ENCODE peak calls at places on chromosome 1, in ten cellular contexts. B, A, V, O, Z, T, C, H, D and Y are unnamed samples.

GRCh38 chr1:100538935-100539835 is 1.2 kb downstream of the GPR88 start:
- DNase-seq in B (peak), A (no peak), V (peak), O (peak), Z (peak), T (peak), C (no peak), H (peak), D (no peak), Y (peak)

GRCh38 chr1:10510520-10511493 is 36.1 kb downstream of the PEX14 start:
- DNase-seq in B (no peak), A (peak), V (no peak), O (no peak), Z (peak), T (no peak), C (peak), H (no peak), D (peak), Y (no peak)

GRCh38 chr1:100585774-100586173 is 47.8 kb downstream of the GPR88 start:
- DNase-seq in B (no peak), A (no peak), V (no peak), O (no peak), Z (peak), T (no peak), C (no peak), H (no peak), D (no peak), Y (no peak)

GRCh38 chr1:184596950-184597651 is 157.6 kb downstream of the EDEM3 start:
- DNase-seq in B (no peak), A (no peak), V (no peak), O (no peak), Z (no peak), T (no peak), C (no peak), H (no peak), D (no peak), Y (peak)

GRCh38 chr1:50681931-50682330 is 258.7 kb upstream of the DMRTA2 start:
- DNase-seq in B (no peak), A (no peak), V (no peak), O (no peak), Z (peak), T (no peak), C (no peak), H (no peak), D (no peak), Y (no peak)

GRCh38 chr1:1213919-1214599 is at the start of gene TNFRSF4:
- DNase-seq in B (no peak), A (no peak), V (no peak), O (no peak), Z (no peak), T (no peak), C (no peak), H (no peak), D (no peak), Y (no peak)

GRCh38 chr1:231192620-231193163 is 30.8 kb downstream of the TRIM67 start:
- DNase-seq in B (peak), A (no peak), V (no peak), O (no peak), Z (no peak), T (peak), C (peak), H (no peak), D (no peak), Y (no peak)

GRCh38 chr1:114558548-114558947 is 22.9 kb downstream of the BCAS2 start:
- DNase-seq in B (no peak), A (no peak), V (no peak), O (no peak), Z (peak), T (no peak), C (no peak), H (no peak), D (no peak), Y (peak)

GRCh38 chr1:152479792-152480595 is 30.6 kb upstream of the LCE5A start:
- DNase-seq in B (no peak), A (no peak), V (peak), O (no peak), Z (peak), T (peak), C (no peak), H (no peak), D (no peak), Y (no peak)

GRCh38 chr1:156284112-156284511 is at the start of gene TMEM79:
- DNase-seq in B (no peak), A (no peak), V (peak), O (no peak), Z (no peak), T (no peak), C (no peak), H (no peak), D (no peak), Y (no peak)

GRCh38 chr1:153483776-153484175 is 23.3 kb upstream of the S100A7 start:
- DNase-seq in B (no peak), A (no peak), V (peak), O (peak), Z (no peak), T (no peak), C (no peak), H (no peak), D (no peak), Y (peak)

GRCh38 chr1:244515680-244516079 is 54.6 kb downstream of the CATSPERE start:
- DNase-seq in B (no peak), A (no peak), V (no peak), O (no peak), Z (no peak), T (no peak), C (no peak), H (no peak), D (no peak), Y (no peak)

GRCh38 chr1:12150456-12151200 is 16.2 kb upstream of the TNFRSF1B start:
- DNase-seq in B (no peak), A (no peak), V (no peak), O (no peak), Z (no peak), T (no peak), C (no peak), H (no peak), D (no peak), Y (no peak)

GRCh38 chr1:15620890-15621682 is 3.8 kb downstream of the DDI2 start:
- DNase-seq in B (no peak), A (no peak), V (no peak), O (no peak), Z (no peak), T (no peak), C (no peak), H (no peak), D (no peak), Y (no peak)

GRCh38 chr1:204742676-204743075 is 57.1 kb upstream of the LRRN2 start:
- DNase-seq in B (no peak), A (no peak), V (no peak), O (no peak), Z (no peak), T (no peak), C (no peak), H (no peak), D (no peak), Y (no peak)

GRCh38 chr1:113675299-113675698 is 84.0 kb downstream of the PHTF1 start:
- DNase-seq in B (no peak), A (no peak), V (no peak), O (no peak), Z (peak), T (no peak), C (no peak), H (no peak), D (no peak), Y (no peak)

GRCh38 chr1:161139765-161140164 is 7.3 kb upstream of the DEDD start:
- DNase-seq in B (no peak), A (no peak), V (no peak), O (no peak), Z (peak), T (peak), C (no peak), H (peak), D (peak), Y (peak)

GRCh38 chr1:231938651-231939050 is 312.1 kb downstream of the DISC1 start:
- DNase-seq in B (no peak), A (no peak), V (no peak), O (no peak), Z (peak), T (no peak), C (no peak), H (no peak), D (no peak), Y (no peak)

GRCh38 chr1:67162954-67163353 is 3.3 kb upstream of the IL23R start:
- DNase-seq in B (no peak), A (no peak), V (no peak), O (no peak), Z (peak), T (no peak), C (no peak), H (no peak), D (no peak), Y (no peak)